ENCODE peak calls at places on chromosome 18, in ten cellular contexts. Y is SW480; B is A172; U is activated naive CD8-positive, alpha-beta T cell treated with anti-CD3 and anti-CD28 coated beads, Interleukin-2, amount 50 U/mL, for 24 hours; V is choroid plexus epithelial cell; T is foreskin keratinocyte; X is stimulated activated CD4-positive, alpha-beta T cell treated with anti-CD3 and anti-CD28 coated beads, Interleukin-2, amount 100 ng/mL, for 48 hours; K is MM.1S; E is IMR-90; F is Right ventricle myocardium inferior. W is an unnamed sample.

GRCh38 chr18:51193621-51194287 is 3.7 kb downstream of the MEX3C start:
- DNase-seq in V (peak), X (no peak), U (no peak), K (no peak), F (no peak), Y (no peak), T (no peak), E (peak), B (no peak), W (no peak)

GRCh38 chr18:23237524-23238151 is 102.4 kb downstream of the CABLES1 start:
- DNase-seq in E (peak), Y (no peak), B (no peak), T (peak), X (peak), F (peak), U (peak), V (peak), K (no peak), W (peak)

GRCh38 chr18:57833441-57834101 is 30.5 kb upstream of the ATP8B1 start:
- DNase-seq in V (peak), Y (peak), T (peak), F (no peak), X (no peak), K (peak), E (peak), B (peak), U (peak), W (no peak)

GRCh38 chr18:61132036-61132435 is 201.2 kb upstream of the CDH20 start:
- DNase-seq in T (no peak), B (no peak), F (no peak), X (no peak), U (no peak), V (no peak), E (no peak), Y (no peak), K (no peak), W (no peak)

GRCh38 chr18:59268722-59269562 is 4.3 kb downstream of the RAX start:
- DNase-seq in F (no peak), T (no peak), E (no peak), K (peak), B (no peak), V (peak), U (peak), X (peak), Y (peak), W (no peak)

GRCh38 chr18:9173770-9174233 is 37.2 kb downstream of the ANKRD12 start:
- DNase-seq in E (no peak), Y (no peak), B (no peak), T (peak), U (no peak), X (no peak), K (no peak), V (no peak), F (no peak), W (no peak)

GRCh38 chr18:25310045-25310444 is 41.9 kb downstream of the ZNF521 start:
- DNase-seq in U (no peak), K (peak), B (no peak), Y (no peak), T (peak), F (no peak), X (no peak), E (peak), V (peak), W (no peak)

GRCh38 chr18:52341617-52342381 is 1.8 kb downstream of the DCC start:
- DNase-seq in E (no peak), T (peak), X (no peak), K (no peak), F (no peak), B (no peak), Y (no peak), V (peak), U (no peak), W (no peak)

GRCh38 chr18:63433349-63433866 is 11.1 kb upstream of the VPS4B start:
- DNase-seq in E (no peak), B (no peak), U (no peak), K (no peak), V (no peak), Y (no peak), X (no peak), F (no peak), T (no peak), W (no peak)

GRCh38 chr18:72541871-72542690 is 2.1 kb downstream of the CBLN2 start:
- DNase-seq in K (peak), U (no peak), E (no peak), X (no peak), F (no peak), T (peak), B (no peak), Y (no peak), V (no peak), W (no peak)